ENCODE peak calls at places on chromosomes 5 and 9, in seven cellular contexts. H is HCT116, W is HepG2, T is GM12878, Q is K562, P is SK-N-SH, R is H1. X is an unnamed sample.
A peak's percentile ranks its signal among the peaks of the same experiment; 100 is the strongest.

GRCh38 chr9:706606-707451 is 134.7 kb upstream of the DMRT1 start:
- DNase-seq in R (no peak), P (peak; percentile 29), H (no peak), W (peak; percentile 85), Q (peak; percentile 20), T (no peak), X (peak; percentile 61)

GRCh38 chr5:135534609-135535419 is 950 bp downstream of the NEUROG1 start:
- DNase-seq in W (no peak), H (no peak), T (no peak), Q (no peak), P (peak; percentile 52), R (no peak), X (no peak)

GRCh38 chr9:27387722-27388121 is 90.8 kb upstream of the EQTN start:
- DNase-seq in T (no peak), R (no peak), H (no peak), P (no peak), Q (no peak), W (no peak), X (no peak)

GRCh38 chr9:116697887-116698286 is 10.8 kb downstream of the TRIM32 start:
- DNase-seq in T (no peak), Q (no peak), R (no peak), P (no peak), H (no peak), W (no peak), X (no peak)

GRCh38 chr9:2559212-2560152 is 62.1 kb upstream of the VLDLR start:
- DNase-seq in W (no peak), R (no peak), P (peak; percentile 10), H (no peak), Q (no peak), T (no peak), X (no peak)

GRCh38 chr9:96367943-96368342 is 15.6 kb downstream of the SLC35D2 start:
- DNase-seq in H (no peak), W (no peak), T (no peak), Q (no peak), R (no peak), P (no peak), X (no peak)

GRCh38 chr9:127763918-127764384 is 14.5 kb downstream of the SH2D3C start:
- DNase-seq in Q (peak; percentile 66), T (no peak), H (no peak), P (no peak), W (peak; percentile 32), R (no peak), X (peak; percentile 58)

GRCh38 chr5:169956126-169956525 is 24.2 kb downstream of the INSYN2B start:
- DNase-seq in W (no peak), H (no peak), R (no peak), T (no peak), P (no peak), Q (no peak), X (no peak)

GRCh38 chr5:53378590-53379247 is 101.7 kb upstream of the FST start:
- DNase-seq in P (no peak), H (no peak), R (no peak), T (no peak), W (no peak), Q (no peak), X (no peak)

GRCh38 chr5:152332696-152333095 is 72.4 kb downstream of the NMUR2 start:
- DNase-seq in T (no peak), H (no peak), P (no peak), R (no peak), Q (no peak), W (no peak), X (no peak)

GRCh38 chr5:92444888-92445287 is 1061.8 kb upstream of the ARRDC3 start:
- DNase-seq in P (no peak), R (no peak), H (no peak), Q (no peak), T (no peak), W (no peak), X (no peak)

GRCh38 chr5:93599427-93600146 is 16.6 kb downstream of the NR2F1 start:
- DNase-seq in R (no peak), W (no peak), P (peak; percentile 44), T (no peak), H (no peak), Q (no peak), X (no peak)

GRCh38 chr5:67003906-67004729 is 192.5 kb downstream of the CD180 start:
- DNase-seq in R (peak; percentile 62), Q (peak; percentile 84), T (peak; percentile 9), H (peak; percentile 53), P (peak; percentile 90), W (peak; percentile 96), X (peak; percentile 54)

GRCh38 chr5:53917095-53917494 is 356.7 kb downstream of the NDUFS4 start:
- DNase-seq in W (no peak), H (no peak), R (no peak), P (no peak), T (no peak), Q (peak; percentile 14), X (no peak)

GRCh38 chr9:105405514-105406131 is 42.2 kb upstream of the FSD1L start:
- DNase-seq in T (peak; percentile 85), W (no peak), Q (no peak), P (no peak), H (no peak), R (no peak), X (no peak)

GRCh38 chr9:9752722-9753121 is 860.1 kb downstream of the PTPRD start:
- DNase-seq in W (peak; percentile 58), T (no peak), Q (no peak), H (no peak), P (no peak), R (no peak), X (no peak)

GRCh38 chr5:38556599-38557308 is at the start of gene LIFR:
- DNase-seq in T (no peak), Q (peak; percentile 92), H (peak; percentile 19), R (no peak), P (peak; percentile 98), W (peak; percentile 39), X (peak; percentile 81)

GRCh38 chr5:138539791-138540190 is 3.2 kb downstream of the ETF1 start:
- DNase-seq in P (no peak), T (no peak), Q (no peak), W (no peak), H (no peak), R (no peak), X (no peak)

GRCh38 chr5:134533115-134533815 is 7.8 kb downstream of the JADE2 start:
- DNase-seq in W (no peak), H (no peak), P (no peak), Q (no peak), R (no peak), T (no peak), X (no peak)

GRCh38 chr5:14153071-14153864 is 10.1 kb downstream of the TRIO start:
- DNase-seq in Q (no peak), H (no peak), P (no peak), W (no peak), T (no peak), R (no peak), X (no peak)

GRCh38 chr5:169577966-169578365 is 5.6 kb upstream of the SPDL1 start:
- DNase-seq in W (no peak), H (no peak), R (no peak), Q (no peak), T (no peak), P (peak; percentile 8), X (peak; percentile 42)

GRCh38 chr9:115202960-115203751 is 85.2 kb upstream of the TNC start:
- DNase-seq in T (no peak), R (no peak), P (peak; percentile 41), W (no peak), H (no peak), Q (no peak), X (no peak)

GRCh38 chr9:122206118-122207046 is 22.4 kb downstream of the LHX6 start:
- DNase-seq in T (no peak), P (no peak), W (no peak), H (no peak), Q (no peak), R (no peak), X (no peak)

GRCh38 chr5:169099801-169100734 is 200.9 kb downstream of the SLIT3 start:
- DNase-seq in T (no peak), R (no peak), P (peak; percentile 73), W (no peak), Q (no peak), H (no peak), X (no peak)

GRCh38 chr5:134225780-134226440 is at the start of gene PPP2CA:
- DNase-seq in H (peak; percentile 97), Q (peak; percentile 96), T (peak; percentile 98), P (peak; percentile 95), W (peak; percentile 95), R (peak; percentile 99), X (peak; percentile 88)

GRCh38 chr9:6696178-6696577 is 50.6 kb upstream of the GLDC start:
- DNase-seq in H (no peak), T (no peak), R (no peak), Q (no peak), P (no peak), W (no peak), X (no peak)

GRCh38 chr5:106127341-106127781 is 1543.4 kb downstream of the EFNA5 start:
- DNase-seq in H (no peak), W (no peak), T (peak; percentile 52), Q (no peak), P (no peak), R (no peak), X (no peak)

GRCh38 chr5:170232786-170233185 is at the start of gene C5orf58:
- DNase-seq in W (no peak), T (no peak), R (no peak), P (no peak), H (no peak), Q (peak; percentile 48), X (peak; percentile 33)

GRCh38 chr5:1435369-1435768 is 9.9 kb downstream of the SLC6A3 start:
- DNase-seq in R (no peak), H (no peak), T (no peak), W (no peak), Q (no peak), P (no peak), X (no peak)
- TF ChIP-seq JUND in R (no peak), H (no peak), T (no peak), W (no peak), Q (no peak), P (no peak), X (no peak)

GRCh38 chr5:123089971-123090640 is 1.1 kb downstream of the PRDM6 start:
- DNase-seq in H (no peak), P (peak; percentile 69), Q (peak; percentile 22), W (no peak), R (no peak), T (no peak), X (peak; percentile 82)
- TF ChIP-seq JUND in H (no peak), P (no peak), Q (no peak), W (no peak), R (no peak), T (no peak), X (no peak)

DNA sequence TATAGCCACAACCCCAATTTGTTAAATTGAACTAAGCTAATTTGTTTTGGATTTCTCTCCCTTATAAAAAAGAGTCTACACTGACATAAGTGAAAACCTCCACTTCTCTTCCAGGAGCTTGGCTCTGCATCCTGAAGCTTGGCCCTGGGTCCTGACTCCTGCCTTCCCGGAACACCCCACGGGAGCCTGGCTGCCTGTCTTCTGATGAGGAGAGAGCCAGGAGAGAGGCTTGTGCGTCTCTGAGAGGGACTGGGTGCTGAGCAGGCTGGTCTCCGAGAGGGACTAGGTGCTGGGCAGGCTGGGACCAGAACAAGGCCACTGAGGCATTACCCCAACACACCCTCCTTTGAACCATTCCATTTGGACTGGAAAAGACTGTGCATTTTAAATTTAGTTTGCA is 6.5 kb upstream of the PTGES start:
- DNase-seq in W (no peak), T (no peak), Q (no peak), P (no peak), H (no peak), R (no peak), X (no peak)
- TF ChIP-seq JUND in W (no peak), T (no peak), Q (no peak), P (no peak), H (no peak), R (no peak), X (no peak)

GRCh38 chr5:62522811-62523210 is 55.8 kb upstream of the LRRC70 start:
- DNase-seq in P (no peak), Q (no peak), W (no peak), T (no peak), H (no peak), R (no peak), X (no peak)
- TF ChIP-seq JUND in P (no peak), Q (no peak), W (no peak), T (no peak), H (no peak), R (no peak), X (no peak)